ENCODE peak calls at places on chromosomes 5 and 9, in ten cellular contexts. H, T, O, F, X, Y, L, V, R and N are unnamed samples.

GRCh38 chr5:95439801-95440493 is 48.8 kb downstream of the FAM81B start:
- DNase-seq in F (no peak), O (no peak), R (no peak), Y (no peak), H (no peak), T (no peak), L (no peak), V (no peak), X (no peak), N (no peak)

GRCh38 chr9:21965401-21965951 is 28.7 kb downstream of the CDKN2A start:
- DNase-seq in H (peak), Y (peak), R (peak), L (no peak), V (peak), O (no peak), X (peak), F (no peak), T (no peak), N (no peak)

GRCh38 chr5:666816-667498 is 26.2 kb downstream of the TPPP start:
- DNase-seq in R (no peak), L (no peak), Y (no peak), X (no peak), T (no peak), O (no peak), H (peak), V (no peak), F (no peak), N (no peak)

GRCh38 chr5:94423411-94423810 is 195.0 kb downstream of the KIAA0825 start:
- DNase-seq in X (no peak), V (peak), O (no peak), F (no peak), L (no peak), Y (no peak), R (no peak), H (no peak), T (no peak), N (no peak)

GRCh38 chr9:100170556-100170955 is 71.5 kb downstream of the INVS start:
- DNase-seq in H (no peak), L (no peak), O (no peak), Y (peak), R (no peak), X (no peak), T (no peak), V (no peak), F (no peak), N (no peak)

GRCh38 chr5:54601832-54602231 is 84.3 kb downstream of the SNX18 start:
- DNase-seq in O (no peak), L (no peak), H (no peak), Y (no peak), V (no peak), R (no peak), X (no peak), F (no peak), T (no peak), N (no peak)

GRCh38 chr5:59206132-59206581 is 623.3 kb downstream of the RAB3C start:
- DNase-seq in O (no peak), X (no peak), F (no peak), R (no peak), L (no peak), Y (peak), V (no peak), H (no peak), T (no peak), N (no peak)

GRCh38 chr9:38059233-38059936 is 9.6 kb downstream of the SHB start:
- DNase-seq in F (no peak), Y (no peak), V (no peak), T (no peak), O (no peak), R (no peak), L (peak), X (no peak), H (peak), N (no peak)

GRCh38 chr9:33787839-33788238 is 7.5 kb upstream of the PRSS3 start:
- DNase-seq in L (peak), O (no peak), F (no peak), X (no peak), V (no peak), T (no peak), R (peak), H (no peak), Y (no peak), N (no peak)

GRCh38 chr9:107059215-107059614 is 196.2 kb downstream of the ZNF462 start:
- DNase-seq in T (no peak), X (no peak), L (no peak), Y (no peak), F (no peak), V (peak), R (no peak), O (no peak), H (no peak), N (no peak)

GRCh38 chr5:66643383-66643782 is 47.2 kb downstream of the MAST4 start:
- DNase-seq in O (no peak), F (no peak), V (no peak), L (no peak), H (no peak), R (no peak), T (no peak), X (no peak), Y (no peak), N (no peak)

GRCh38 chr9:97723819-97724218 is 26.7 kb upstream of the XPA start:
- DNase-seq in V (no peak), H (no peak), X (no peak), L (no peak), T (no peak), F (no peak), O (no peak), R (no peak), Y (peak), N (no peak)

DNA sequence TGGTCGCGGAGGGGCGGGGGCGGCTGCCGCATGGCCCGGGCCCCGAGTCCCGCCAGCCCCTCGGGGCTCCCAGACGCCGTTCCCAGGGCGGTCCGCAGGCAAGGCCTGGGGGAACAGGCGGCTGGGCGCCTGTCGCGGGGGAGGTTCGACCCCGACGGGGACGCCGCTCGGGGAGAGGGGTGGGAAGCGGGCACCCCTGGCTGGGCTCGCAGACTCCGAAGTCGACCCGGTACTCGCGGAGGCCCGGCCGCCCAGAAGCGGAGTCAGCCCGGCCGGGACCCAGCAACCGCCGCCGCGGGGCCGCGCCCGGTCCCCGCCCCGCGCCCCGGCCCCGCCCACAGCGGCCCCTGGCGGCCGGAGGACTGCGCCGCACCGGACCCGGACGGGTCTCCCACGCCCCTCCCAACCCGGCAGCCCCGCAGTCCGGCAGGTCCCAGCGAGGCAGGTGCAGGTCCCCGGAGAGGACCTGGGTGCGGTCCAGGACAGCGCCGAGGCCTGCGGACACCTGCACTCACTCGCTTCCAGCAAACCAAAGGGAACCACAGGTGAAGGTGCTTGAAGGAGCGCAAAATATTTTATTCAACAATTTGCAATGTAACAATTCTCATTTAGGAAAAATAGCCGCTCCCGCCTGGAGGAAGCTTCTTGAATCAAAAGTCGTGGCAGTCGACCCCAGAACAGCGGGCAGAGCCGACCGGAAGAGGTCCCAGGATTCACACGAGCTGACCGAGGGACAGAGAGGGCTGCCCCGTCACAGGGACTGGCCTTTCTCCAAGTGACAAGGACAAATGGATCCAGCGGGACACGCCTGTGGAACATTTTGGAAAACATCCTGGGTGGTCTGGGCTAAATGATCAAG is at the start of gene INPP5E:
- DNase-seq in O (no peak), H (peak), V (peak), T (peak), R (peak), Y (peak), F (peak), L (peak), X (peak), N (peak)
- H3K27ac ChIP-seq in O (peak), H (peak), V (no peak), T (peak), R (peak), Y (no peak), F (peak), L (peak), X (no peak), N (peak)

DNA sequence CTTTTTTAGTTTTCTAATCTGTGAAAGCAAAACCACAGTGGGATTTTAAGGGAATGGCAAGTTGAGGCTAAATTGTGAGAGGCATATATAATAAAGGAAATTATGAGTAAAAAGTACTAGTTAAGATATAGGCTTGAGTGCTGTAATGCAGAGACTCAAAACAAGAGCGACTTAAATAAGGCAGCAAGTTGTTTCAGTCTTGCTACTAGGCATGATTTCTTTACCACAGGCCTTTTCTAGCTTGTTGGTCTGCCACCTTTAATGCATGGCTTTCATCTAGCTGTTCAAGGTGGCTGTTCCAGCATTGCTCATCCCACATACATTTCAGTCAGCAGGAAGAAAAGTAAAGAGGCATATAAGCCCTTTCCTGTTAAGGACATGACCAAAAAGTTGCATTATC is 427.9 kb upstream of the ADAMTSL1 start:
- DNase-seq in F (no peak), Y (no peak), V (no peak), O (no peak), X (no peak), H (no peak), L (no peak), R (no peak), T (no peak), N (no peak)
- H3K27ac ChIP-seq in F (no peak), Y (no peak), V (no peak), O (no peak), X (no peak), H (no peak), L (no peak), R (no peak), T (no peak), N (no peak)

DNA sequence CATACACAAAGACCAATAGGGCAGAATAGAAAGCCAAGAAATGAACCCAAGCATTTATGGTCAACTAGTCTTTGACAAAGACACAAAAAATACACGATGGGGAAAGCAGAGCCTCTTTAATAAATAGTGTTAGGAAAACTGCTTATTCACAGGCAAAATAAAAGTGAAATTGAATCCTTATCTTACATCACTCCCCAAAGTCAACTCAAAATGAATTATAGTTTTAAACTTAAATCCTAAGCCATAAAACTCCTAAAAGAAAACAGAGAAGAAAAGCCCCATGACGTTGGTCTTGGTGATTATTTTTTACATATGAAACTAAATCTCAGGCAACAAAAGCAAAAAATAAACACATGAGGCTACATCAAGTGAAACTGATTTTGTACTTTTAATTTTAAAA is 46.8 kb downstream of the CHSY3 start:
- DNase-seq in O (no peak), V (no peak), X (no peak), T (no peak), F (no peak), L (no peak), R (no peak), Y (no peak), H (no peak), N (no peak)
- H3K27ac ChIP-seq in O (no peak), V (no peak), X (no peak), T (no peak), F (no peak), L (no peak), R (no peak), Y (no peak), H (no peak), N (no peak)

GRCh38 chr5:112687306-112687705 is 50.4 kb upstream of the APC start:
- DNase-seq in R (no peak), F (no peak), T (no peak), X (no peak), V (peak), H (no peak), Y (no peak), O (no peak), L (no peak), N (no peak)
- H3K27ac ChIP-seq in R (no peak), F (no peak), T (no peak), X (no peak), V (no peak), H (no peak), Y (no peak), O (no peak), L (no peak), N (no peak)

GRCh38 chr9:132424857-132425702 is 15.1 kb downstream of the CFAP77 start:
- DNase-seq in H (no peak), R (no peak), F (no peak), V (peak), L (no peak), Y (no peak), X (peak), T (no peak), O (no peak), N (peak)
- H3K27ac ChIP-seq in H (no peak), R (no peak), F (no peak), V (peak), L (no peak), Y (no peak), X (peak), T (no peak), O (no peak), N (peak)

GRCh38 chr9:127965953-127966352 is 14.8 kb downstream of the EEIG1 start:
- DNase-seq in Y (no peak), O (no peak), H (no peak), X (no peak), R (no peak), V (no peak), L (no peak), F (no peak), T (no peak), N (no peak)

GRCh38 chr9:127968046-127968445 is 12.7 kb downstream of the EEIG1 start:
- DNase-seq in X (no peak), H (peak), F (peak), L (peak), R (no peak), Y (peak), T (peak), O (no peak), V (no peak), N (no peak)

GRCh38 chr9:127968717-127969383 is 11.9 kb downstream of the EEIG1 start:
- DNase-seq in X (no peak), R (peak), V (no peak), F (no peak), T (peak), Y (peak), O (peak), L (peak), H (no peak), N (no peak)

GRCh38 chr9:127967151-127967809 is 13.5 kb downstream of the EEIG1 start:
- DNase-seq in H (peak), V (no peak), F (no peak), Y (no peak), R (no peak), X (no peak), L (peak), T (no peak), O (no peak), N (no peak)

DNA sequence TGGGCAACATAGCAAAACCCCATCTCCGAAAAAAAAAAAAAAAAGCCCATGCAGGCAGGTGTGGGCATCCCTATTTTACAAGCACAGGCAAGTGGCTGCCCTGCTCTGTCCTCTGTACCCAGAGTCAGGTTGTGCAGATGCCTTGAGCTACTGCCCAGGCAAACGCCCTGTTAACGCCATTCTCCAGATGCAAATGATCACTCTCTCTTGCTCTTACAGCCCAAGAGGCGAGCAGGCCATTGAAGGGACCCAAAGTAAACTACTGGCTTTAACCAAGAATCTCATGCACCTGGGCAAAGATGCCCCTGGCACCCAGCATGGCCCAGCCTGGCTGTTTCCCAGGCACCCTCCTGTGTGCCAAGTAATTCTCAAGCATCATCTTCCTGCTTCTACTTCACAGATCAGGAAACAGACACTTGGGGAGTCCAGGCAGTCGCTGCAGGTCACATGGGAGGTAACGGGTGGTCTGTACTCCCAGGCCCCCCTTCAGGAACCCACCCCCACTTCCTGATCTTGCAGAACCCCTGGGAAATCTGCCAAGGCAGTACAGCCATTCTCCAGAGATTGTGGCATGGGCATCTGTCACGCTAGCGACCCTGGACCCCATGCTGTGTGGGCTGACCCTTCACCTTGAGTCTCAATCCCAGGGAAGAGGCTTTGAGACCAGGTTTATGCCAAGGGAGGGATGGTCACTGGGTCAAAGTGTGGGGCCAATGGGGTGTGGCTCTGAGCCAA is 14.2 kb downstream of the EEIG1 start:
- DNase-seq in Y (no peak), V (no peak), L (peak), X (no peak), R (no peak), O (no peak), F (no peak), H (peak), T (no peak), N (no peak)
- H3K27ac ChIP-seq in Y (no peak), V (no peak), L (peak), X (no peak), R (peak), O (peak), F (peak), H (peak), T (peak), N (no peak)